ENCODE peak calls at places on chromosomes 11 and 22, in six cellular contexts. P, I, N, O, C and V are unnamed samples.

GRCh38 chr22:43435851-43436535 is 24.2 kb downstream of the MPPED1 start:
- DNase-seq in N (no peak), I (no peak), O (no peak), P (no peak), C (no peak), V (peak; percentile 68)

GRCh38 chr11:68311155-68312116 is 955 bp upstream of the LRP5 start:
- DNase-seq in P (no peak), I (no peak), O (no peak), N (no peak), C (no peak), V (no peak)

GRCh38 chr22:21807545-21807944 is 59.9 kb downstream of the MAPK1 start:
- DNase-seq in C (no peak), P (no peak), I (no peak), O (no peak), N (no peak), V (no peak)

GRCh38 chr11:47912843-47913437 is 64.8 kb upstream of the NUP160 start:
- DNase-seq in N (no peak), C (peak; percentile 74), I (no peak), P (no peak), O (no peak), V (no peak)

GRCh38 chr11:111449696-111450479 is 62.3 kb downstream of the BTG4 start:
- DNase-seq in I (no peak), C (no peak), N (no peak), P (no peak), O (no peak), V (no peak)

GRCh38 chr22:38272373-38273134 is at the start of gene TMEM184B:
- DNase-seq in C (peak; percentile 55), I (peak; percentile 81), N (peak; percentile 83), P (no peak), O (peak; percentile 84), V (peak; percentile 79)

GRCh38 chr11:110598725-110599124 is 113.5 kb downstream of the ARHGAP20 start:
- DNase-seq in P (no peak), N (no peak), O (no peak), I (no peak), C (no peak), V (no peak)

GRCh38 chr11:94786264-94787126 is 18.3 kb downstream of the AMOTL1 start:
- DNase-seq in I (no peak), C (peak; percentile 31), O (no peak), P (no peak), N (no peak), V (peak; percentile 14)

GRCh38 chr11:78586452-78587046 is 11.9 kb upstream of the NARS2 start:
- DNase-seq in I (no peak), N (no peak), P (no peak), O (no peak), C (peak; percentile 45), V (no peak)

GRCh38 chr11:118152552-118153471 is at the start of gene SCN4B:
- DNase-seq in I (peak; percentile 73), C (peak; percentile 18), P (peak; percentile 47), O (peak; percentile 52), N (peak; percentile 53), V (peak; percentile 69)

GRCh38 chr11:18285841-18286240 is 19.8 kb downstream of the SAA1 start:
- DNase-seq in C (no peak), P (no peak), O (no peak), I (no peak), N (no peak), V (no peak)

GRCh38 chr11:120337896-120338840 is 2.0 kb downstream of the ARHGEF12 start:
- DNase-seq in P (no peak), N (no peak), O (no peak), I (no peak), C (no peak), V (peak; percentile 39)

GRCh38 chr22:49751968-49752597 is 75.6 kb downstream of the BRD1 start:
- DNase-seq in O (no peak), N (no peak), C (no peak), I (no peak), P (no peak), V (no peak)

GRCh38 chr11:78869293-78869692 is 294.6 kb upstream of the NARS2 start:
- DNase-seq in I (no peak), C (no peak), N (no peak), P (no peak), O (no peak), V (no peak)

GRCh38 chr11:61516191-61516590 is 7.6 kb downstream of the LRRC10B start:
- DNase-seq in I (no peak), C (no peak), P (no peak), O (no peak), N (no peak), V (no peak)

GRCh38 chr22:49869855-49870712 is 16.4 kb downstream of the ZBED4 start:
- DNase-seq in I (no peak), C (no peak), O (no peak), N (no peak), P (no peak), V (no peak)

GRCh38 chr11:13168281-13168680 is 109.3 kb upstream of the BMAL1 start:
- DNase-seq in C (no peak), I (peak; percentile 45), P (no peak), O (no peak), N (no peak), V (peak; percentile 15)

GRCh38 chr11:72584933-72585597 is 89.2 kb downstream of the PDE2A start:
- DNase-seq in N (no peak), C (no peak), O (no peak), P (no peak), I (peak; percentile 20), V (no peak)

GRCh38 chr11:72582206-72583176 is 91.7 kb downstream of the PDE2A start:
- DNase-seq in I (peak; percentile 35), N (no peak), O (no peak), C (no peak), P (no peak), V (peak; percentile 6)

GRCh38 chr11:72584293-72584921 is 89.8 kb downstream of the PDE2A start:
- DNase-seq in P (no peak), N (peak; percentile 60), C (no peak), O (peak; percentile 71), I (peak; percentile 86), V (peak; percentile 79)

GRCh38 chr11:72583177-72583553 is 91.1 kb downstream of the PDE2A start:
- DNase-seq in P (no peak), N (no peak), O (no peak), C (no peak), I (peak; percentile 23), V (no peak)

DNA sequence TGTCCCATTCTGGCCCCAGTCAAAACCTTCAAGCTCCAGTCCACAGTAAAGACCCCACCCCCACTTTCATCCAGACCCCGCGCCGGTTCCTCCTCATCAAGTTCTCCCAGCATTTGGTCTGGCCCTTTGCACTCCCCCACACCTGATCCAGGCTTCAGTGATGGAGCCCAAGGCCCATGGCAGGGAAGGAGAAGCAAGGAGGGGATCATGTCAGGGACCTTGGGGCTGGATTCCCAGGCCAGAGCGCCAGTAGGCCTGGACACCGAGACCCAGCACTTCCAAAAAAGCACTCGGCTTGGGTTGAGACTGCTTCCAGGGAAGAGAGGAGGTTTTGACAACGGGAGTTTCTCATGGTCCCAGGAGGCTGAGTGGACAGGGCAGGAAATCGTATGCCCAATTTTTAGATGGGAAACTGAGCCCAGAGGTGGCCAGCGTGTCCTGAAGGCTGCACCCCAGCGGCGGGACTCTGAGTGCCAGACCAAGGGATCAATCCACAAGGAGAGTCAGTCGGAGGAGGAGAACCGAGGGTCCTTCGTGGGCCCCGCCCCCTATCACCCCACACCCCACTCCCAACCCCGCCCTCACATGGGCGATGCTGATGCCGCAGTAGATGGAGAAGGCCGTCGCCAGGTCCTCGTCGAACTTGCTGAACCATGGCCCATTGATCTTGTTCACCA is 90.5 kb downstream of the PDE2A start:
- DNase-seq in N (no peak), P (no peak), C (no peak), I (peak; percentile 17), O (no peak), V (no peak)
- H3K4me3 ChIP-seq in N (no peak overlapping the region), P (no peak overlapping the region), C (no peak overlapping the region), I (peak overlapping the region; percentile 28), O (no peak overlapping the region), V (no peak overlapping the region)

GRCh38 chr11:11620966-11621880 is 582 bp downstream of the GALNT18 start:
- DNase-seq in P (peak; percentile 17), C (peak; percentile 32), N (peak; percentile 31), I (peak; percentile 55), O (peak; percentile 16), V (peak; percentile 39)
- TF ChIP-seq CTCF in P (no peak), C (peak; percentile 11), N (no peak), I (no peak), O (peak; percentile 5), V (no peak)

DNA sequence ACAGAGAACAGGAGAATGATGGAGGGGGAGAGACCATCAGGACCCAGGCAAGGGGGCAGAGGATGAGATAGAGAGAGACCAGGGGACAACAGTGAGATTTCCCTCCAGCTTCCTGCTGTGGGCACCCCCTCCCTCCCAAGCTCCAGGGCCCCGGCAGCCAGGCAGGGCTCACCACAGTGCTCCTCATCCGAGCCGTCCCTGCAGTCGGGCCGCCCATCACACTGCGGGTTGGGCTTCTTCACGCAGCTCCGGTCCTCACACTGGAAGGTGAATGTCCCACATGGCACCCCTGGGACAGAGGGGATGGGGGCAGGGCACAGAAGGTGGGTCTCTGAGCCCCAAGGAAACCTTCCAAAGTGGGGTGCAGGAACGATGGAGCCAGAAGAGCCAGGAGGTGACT is 19.2 kb downstream of the KCTD17 start:
- DNase-seq in P (no peak), I (no peak), C (no peak), N (no peak), O (no peak), V (no peak)
- H3K4me1 ChIP-seq in P (no peaks in the 10 kb centered on the region), I (no peaks in the 10 kb centered on the region), C (no peaks in the 10 kb centered on the region), N (peaks cover 4% of the 10 kb centered on the region), O (no peaks in the 10 kb centered on the region), V (no peaks in the 10 kb centered on the region)

GRCh38 chr11:8809605-8810272 is 101.2 kb upstream of the AKIP1 start:
- DNase-seq in O (no peak), C (no peak), P (no peak), I (no peak), N (no peak), V (no peak)
- H3K4me3 ChIP-seq in O (peak overlapping the region; percentile 58), C (no peak overlapping the region), P (peak overlapping the region; percentile 73), I (peak overlapping the region; percentile 61), N (peak overlapping the region; percentile 58), V (peak overlapping the region; percentile 42)

DNA sequence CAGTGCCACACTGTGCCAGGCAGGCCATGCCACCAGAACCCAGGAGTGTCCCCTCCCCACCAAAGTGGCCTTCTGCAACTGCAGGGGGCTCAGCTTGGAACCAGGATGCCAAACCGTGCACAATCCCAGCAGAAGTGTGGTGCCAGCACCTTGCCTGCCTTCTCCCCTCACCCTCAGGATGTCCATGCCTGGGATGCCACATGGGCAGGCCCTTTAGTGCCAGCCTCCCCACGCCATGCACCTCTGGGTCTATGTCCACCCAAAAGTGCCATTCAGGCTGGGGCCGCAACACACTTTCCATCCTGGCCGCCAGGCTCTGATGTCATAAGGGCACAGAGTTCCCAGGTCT is 8.7 kb upstream of the TBC1D22A start:
- DNase-seq in C (no peak), N (no peak), I (no peak), O (no peak), P (no peak), V (no peak)
- TF ChIP-seq CTCF in C (no peak), N (no peak), I (no peak), O (no peak), P (no peak), V (no peak)

DNA sequence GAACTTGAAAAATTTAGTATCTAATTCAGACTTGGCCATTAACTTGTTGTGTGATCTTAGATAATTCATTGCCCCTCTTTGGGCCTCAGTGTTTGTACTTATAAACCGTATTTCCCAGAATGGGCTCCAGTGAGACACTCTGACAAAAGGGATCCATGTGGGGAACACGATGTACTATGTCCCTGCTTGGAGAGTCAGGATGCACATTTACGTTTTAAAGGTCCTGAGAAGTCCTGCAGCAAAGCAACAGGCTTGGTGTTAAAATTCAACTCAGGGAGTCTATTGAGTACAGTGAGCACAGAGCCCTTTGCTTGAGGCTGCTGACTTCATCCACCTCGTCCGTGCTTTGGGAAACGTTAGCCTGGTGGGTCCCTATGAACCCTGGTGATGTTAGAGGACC is 9.0 kb downstream of the WNT11 start:
- DNase-seq in C (no peak), O (no peak), P (no peak), N (no peak), I (no peak), V (no peak)
- H3K4me1 ChIP-seq in C (no peaks in the 10 kb centered on the region), O (peaks cover 11% of the 10 kb centered on the region), P (no peaks in the 10 kb centered on the region), N (no peaks in the 10 kb centered on the region), I (no peaks in the 10 kb centered on the region), V (peaks cover 20% of the 10 kb centered on the region)